ENCODE peak calls at places on chromosomes 5 and 9, in four cellular contexts. T is substantia nigra, A is ovary, B is colonic mucosa. M is an unnamed sample.

GRCh38 chr5:109939109-109939682 is 249.5 kb downstream of the MAN2A1 start:
- DNase-seq in T (no peak), A (no peak), B (no peak), M (no peak)

GRCh38 chr5:146039420-146039819 is 66.0 kb downstream of the PLAC8L1 start:
- DNase-seq in A (no peak), T (no peak), B (no peak), M (no peak)

GRCh38 chr5:111143910-111144309 is 51.8 kb downstream of the WDR36 start:
- DNase-seq in B (no peak), A (peak; percentile 78), T (no peak), M (peak; percentile 66)

GRCh38 chr9:133677126-133678010 is 41.2 kb downstream of the DBH start:
- DNase-seq in A (no peak), B (no peak), T (no peak), M (no peak)

GRCh38 chr5:75461679-75462078 is 49.8 kb downstream of the CERT1 start:
- DNase-seq in A (no peak), T (no peak), B (no peak), M (no peak)

GRCh38 chr5:139593716-139594319 is 32.7 kb downstream of the UBE2D2 start:
- DNase-seq in T (no peak), B (no peak), A (no peak), M (no peak)

GRCh38 chr9:100098241-100098886 is 436 bp downstream of the ERP44 start:
- DNase-seq in B (peak; percentile 86), A (peak; percentile 44), T (no peak), M (no peak)

GRCh38 chr9:133528001-133528886 is 3.5 kb upstream of the MYMK start:
- DNase-seq in B (no peak), A (no peak), T (no peak), M (no peak)

GRCh38 chr9:127635198-127635735 is 23.2 kb downstream of the STXBP1 start:
- DNase-seq in B (no peak), T (no peak), A (no peak), M (no peak)

GRCh38 chr9:122812736-122813135 is 12.8 kb downstream of the OR1K1 start:
- DNase-seq in T (no peak), A (no peak), B (no peak), M (no peak)

GRCh38 chr5:176748967-176749935 is 61.1 kb upstream of the UNC5A start:
- DNase-seq in T (no peak), B (peak; percentile 13), A (no peak), M (no peak)

GRCh38 chr5:67358186-67358585 is 161.6 kb upstream of the CD180 start:
- DNase-seq in T (no peak), B (no peak), A (no peak), M (no peak)

GRCh38 chr9:25964239-25964638 is 286.0 kb upstream of the TUSC1 start:
- DNase-seq in B (peak; percentile 19), A (no peak), T (no peak), M (no peak)

GRCh38 chr5:132010645-132011560 is 555 bp downstream of the ACSL6 start:
- DNase-seq in B (no peak), A (no peak), T (no peak), M (no peak)

GRCh38 chr9:113785334-113785733 is 90.8 kb upstream of the ZNF618 start:
- DNase-seq in A (no peak), T (no peak), B (no peak), M (peak; percentile 37)

GRCh38 chr5:54644226-54644625 is 126.7 kb downstream of the SNX18 start:
- DNase-seq in A (no peak), B (no peak), T (no peak), M (no peak)

GRCh38 chr5:53503819-53504218 is 23.4 kb downstream of the FST start:
- DNase-seq in B (no peak), T (no peak), A (no peak), M (no peak)

GRCh38 chr9:37152365-37152764 is 32.0 kb downstream of the ZCCHC7 start:
- DNase-seq in T (no peak), B (no peak), A (no peak), M (no peak)

GRCh38 chr5:44774279-44774880 is 34.4 kb upstream of the MRPS30 start:
- DNase-seq in B (no peak), A (peak; percentile 19), T (no peak), M (no peak)

GRCh38 chr5:172939561-172939960 is 19.7 kb upstream of the RPL26L1 start:
- DNase-seq in T (no peak), A (no peak), B (no peak), M (peak; percentile 37)

GRCh38 chr9:92668746-92669526 is 995 bp downstream of the IPPK start:
- DNase-seq in T (no peak), A (no peak), B (peak; percentile 55), M (peak; percentile 54)

GRCh38 chr5:179151521-179152118 is 91.4 kb downstream of the ZNF354C start:
- DNase-seq in A (no peak), B (no peak), T (no peak), M (no peak)

GRCh38 chr9:93134740-93135444 is 841 bp upstream of the NINJ1 start:
- DNase-seq in A (peak; percentile 54), T (no peak), B (no peak), M (no peak)

GRCh38 chr5:114055318-114055788 is 306.5 kb upstream of the KCNN2 start:
- DNase-seq in A (peak; percentile 56), B (peak; percentile 20), T (no peak), M (peak; percentile 70)

GRCh38 chr9:129964901-129965734 is 77.9 kb downstream of the FNBP1 start:
- DNase-seq in B (no peak), T (no peak), A (peak; percentile 61), M (no peak)

GRCh38 chr5:78886650-78887230 is 98.4 kb downstream of the ARSB start:
- DNase-seq in B (no peak), A (no peak), T (no peak), M (no peak)

GRCh38 chr5:123785160-123786001 is 273.4 kb downstream of the CSNK1G3 start:
- DNase-seq in T (no peak), A (no peak), B (no peak), M (peak; percentile 30)